ENCODE peak calls at places on chromosome 12, in five cellular contexts. R, W, K, P and T are unnamed samples.

GRCh38 chr12:538731-539539 is 79.2 kb downstream of the B4GALNT3 start:
- DNase-seq in R (peak), W (no peak), K (no peak), P (peak), T (no peak)

GRCh38 chr12:94879542-94879941 is 124.0 kb downstream of the NDUFA12 start:
- DNase-seq in R (no peak), W (no peak), K (no peak), P (no peak), T (peak)

GRCh38 chr12:124082012-124082411 is 109.0 kb downstream of the ZNF664 start:
- DNase-seq in R (no peak), W (no peak), K (no peak), P (no peak), T (no peak)

GRCh38 chr12:25557830-25558436 is 4.8 kb upstream of the LMNTD1 start:
- DNase-seq in R (peak), W (peak), K (no peak), P (no peak), T (peak)

GRCh38 chr12:107458163-107458562 is 227.4 kb upstream of the PWP1 start:
- DNase-seq in R (no peak), W (no peak), K (no peak), P (no peak), T (no peak)

GRCh38 chr12:112116232-112117060 is 7.9 kb upstream of the NAA25 start:
- DNase-seq in R (peak), W (peak), K (no peak), P (peak), T (peak)

GRCh38 chr12:128657378-128657777 is 166.4 kb downstream of the SLC15A4 start:
- DNase-seq in R (no peak), W (no peak), K (no peak), P (no peak), T (no peak)

GRCh38 chr12:25458047-25458552 is 95.0 kb downstream of the LMNTD1 start:
- DNase-seq in R (no peak), W (no peak), K (no peak), P (no peak), T (no peak)

GRCh38 chr12:14393736-14394135 is 28.3 kb downstream of the ATF7IP start:
- DNase-seq in R (no peak), W (no peak), K (no peak), P (no peak), T (no peak)

GRCh38 chr12:91852646-91853045 is 293.0 kb downstream of the BTG1 start:
- DNase-seq in R (no peak), W (no peak), K (no peak), P (no peak), T (no peak)

GRCh38 chr12:117854339-117855012 is 114.3 kb downstream of the KSR2 start:
- DNase-seq in R (peak), W (peak), K (no peak), P (no peak), T (peak)

GRCh38 chr12:62098131-62098530 is 162.1 kb upstream of the USP15 start:
- DNase-seq in R (no peak), W (no peak), K (no peak), P (no peak), T (no peak)

GRCh38 chr12:111580737-111581136 is 18.4 kb downstream of the ATXN2 start:
- DNase-seq in R (no peak), W (no peak), K (peak), P (no peak), T (no peak)

GRCh38 chr12:132139912-132140311 is 4.2 kb downstream of the DDX51 start:
- DNase-seq in R (no peak), W (no peak), K (no peak), P (no peak), T (no peak)

GRCh38 chr12:117036046-117036445 is 63.2 kb downstream of the TESC start:
- DNase-seq in R (no peak), W (no peak), K (no peak), P (no peak), T (no peak)

DNA sequence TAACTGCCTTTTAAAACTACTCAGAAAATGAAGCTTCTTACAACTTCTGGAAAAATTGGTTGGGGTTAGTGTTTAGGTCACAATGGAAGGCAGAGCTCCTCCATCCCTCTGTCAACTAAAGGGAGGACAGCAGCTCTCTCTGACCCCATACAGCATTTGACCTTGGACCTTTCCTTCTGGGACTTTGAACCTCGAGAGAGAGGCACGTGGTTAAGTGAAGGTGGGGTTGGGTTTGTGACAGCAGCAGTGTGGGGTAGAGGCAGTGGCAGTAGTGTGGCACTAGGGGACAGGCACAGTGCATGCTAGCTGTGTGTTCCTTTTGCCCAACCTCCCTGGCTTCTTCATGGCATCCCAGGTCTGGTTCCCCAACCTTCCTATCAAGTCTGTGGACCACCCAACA is 9.4 kb upstream of the C12orf75 start:
- DNase-seq in R (no peak), W (no peak), K (no peak), P (no peak), T (no peak)
- TF ChIP-seq CTCF in R (no peak), W (no peak), K (no peak), P (no peak), T (no peak)

DNA sequence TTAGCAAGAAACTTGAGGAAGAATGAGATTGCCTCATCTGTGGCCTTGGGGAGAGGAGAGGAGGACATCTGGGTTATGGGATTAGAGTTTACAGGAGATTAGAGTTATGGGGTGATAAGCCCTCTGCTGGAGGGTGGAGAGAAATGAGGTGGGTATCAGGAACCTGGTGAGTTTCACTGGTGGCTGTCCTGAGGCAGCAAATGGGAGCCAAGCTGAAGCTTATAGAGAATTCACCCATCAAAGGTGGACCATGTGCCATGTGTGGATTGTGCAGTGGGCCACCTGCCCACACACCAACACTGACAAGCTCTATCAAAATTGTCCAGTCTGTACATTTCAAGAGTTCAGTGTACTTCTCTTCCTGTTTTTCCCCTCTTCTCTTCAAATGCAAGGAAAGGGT is 135.3 kb downstream of the AEBP2 start:
- DNase-seq in R (peak), W (no peak), K (no peak), P (no peak), T (no peak)
- TF ChIP-seq CTCF in R (no peak), W (no peak), K (no peak), P (no peak), T (no peak)

GRCh38 chr12:57606399-57606798 is 1.8 kb downstream of the DTX3 start:
- DNase-seq in R (no peak), W (no peak), K (no peak), P (no peak), T (no peak)
- TF ChIP-seq CTCF in R (no peak), W (no peak), K (no peak), P (no peak), T (no peak)

GRCh38 chr12:98126637-98127335 is 388.6 kb upstream of the TMPO start:
- DNase-seq in R (no peak), W (no peak), K (no peak), P (no peak), T (peak)
- TF ChIP-seq CTCF in R (no peak), W (no peak), K (no peak), P (no peak), T (no peak)